ENCODE peak calls at places on chromosomes 7 and 10, in ten cellular contexts. B, I, N, X, D, Q, L, Z, F and H are unnamed samples.

GRCh38 chr10:4183761-4184261 is 398.8 kb upstream of the KLF6 start:
- DNase-seq in Z (no peak), F (no peak), X (no peak), L (no peak), B (no peak), D (no peak), I (no peak), Q (no peak), N (no peak), H (no peak)

GRCh38 chr7:43756368-43757072 is 2.0 kb upstream of the BLVRA start:
- DNase-seq in X (no peak), I (no peak), F (no peak), L (no peak), N (peak), Q (no peak), B (no peak), D (no peak), Z (no peak), H (no peak)

GRCh38 chr10:72509951-72510350 is 115.9 kb downstream of the MICU1 start:
- DNase-seq in N (no peak), I (no peak), F (no peak), Q (no peak), D (no peak), Z (no peak), B (no peak), L (no peak), X (no peak), H (no peak)

GRCh38 chr7:16267953-16268820 is 153.2 kb downstream of the CRPPA start:
- DNase-seq in L (no peak), X (no peak), F (no peak), N (no peak), Q (no peak), Z (no peak), B (no peak), I (no peak), D (no peak), H (no peak)

GRCh38 chr10:77738496-77739158 is 101.0 kb upstream of the KCNMA1 start:
- DNase-seq in F (no peak), Q (no peak), X (no peak), Z (no peak), N (no peak), I (no peak), D (no peak), B (no peak), L (no peak), H (no peak)

GRCh38 chr7:132536646-132537395 is 39.4 kb downstream of the PLXNA4 start:
- DNase-seq in X (no peak), Q (no peak), Z (no peak), L (no peak), D (no peak), B (no peak), F (no peak), I (no peak), N (no peak), H (no peak)

GRCh38 chr7:52080493-52080892 is 763.9 kb upstream of the COBL start:
- DNase-seq in X (no peak), L (no peak), F (no peak), N (no peak), Z (no peak), B (no peak), I (no peak), D (no peak), Q (no peak), H (no peak)

GRCh38 chr10:114335614-114336013 is 68.7 kb downstream of the AFAP1L2 start:
- DNase-seq in Z (no peak), I (no peak), L (no peak), D (no peak), N (no peak), B (no peak), X (no peak), Q (no peak), F (no peak), H (no peak)

GRCh38 chr7:128094686-128095085 is 63.4 kb upstream of the LRRC4 start:
- DNase-seq in Z (no peak), Q (no peak), F (no peak), N (no peak), D (no peak), B (no peak), L (no peak), X (no peak), I (no peak), H (no peak)

GRCh38 chr10:96496281-96496925 is 17.3 kb downstream of the TLL2 start:
- DNase-seq in B (no peak), F (no peak), D (peak), N (no peak), Z (no peak), Q (no peak), L (no peak), I (peak), X (no peak), H (no peak)

GRCh38 chr7:105257338-105257737 is 131.4 kb downstream of the SRPK2 start:
- DNase-seq in L (peak), X (no peak), D (no peak), Z (no peak), Q (no peak), I (no peak), F (no peak), B (no peak), N (no peak), H (no peak)
- H3K27ac ChIP-seq in L (no peak), X (peak), D (no peak), Z (no peak), Q (no peak), I (peak), F (peak), B (no peak), N (peak), H (peak)

GRCh38 chr10:48750019-48750418 is 65.3 kb downstream of the WDFY4 start:
- DNase-seq in L (no peak), Q (no peak), X (no peak), B (no peak), I (no peak), D (no peak), Z (no peak), N (no peak), F (no peak), H (no peak)
- H3K27ac ChIP-seq in L (no peak), Q (no peak), X (no peak), B (no peak), I (no peak), D (no peak), Z (no peak), N (no peak), F (no peak), H (no peak)

GRCh38 chr7:47572939-47573757 is 8.8 kb downstream of the TNS3 start:
- DNase-seq in D (no peak), Z (no peak), B (no peak), L (no peak), X (no peak), N (no peak), Q (no peak), F (no peak), I (peak), H (no peak)
- H3K27ac ChIP-seq in D (no peak), Z (peak), B (no peak), L (no peak), X (peak), N (peak), Q (peak), F (peak), I (no peak), H (peak)

GRCh38 chr10:31678573-31679122 is 250.0 kb downstream of the ARHGAP12 start:
- DNase-seq in I (no peak), X (no peak), Z (no peak), Q (no peak), F (no peak), N (no peak), L (no peak), B (no peak), D (no peak), H (no peak)
- H3K27ac ChIP-seq in I (no peak), X (no peak), Z (no peak), Q (no peak), F (peak), N (no peak), L (no peak), B (no peak), D (no peak), H (no peak)